ENCODE peak calls at places on chromosomes 2 and 18, in seven cellular contexts. P is amniotic epithelial cell; W is colonic mucosa; B is T-helper 9 cell; E is GM23248; U is activated CD8-positive, alpha-beta T cell treated with anti-CD3 and anti-CD28 coated beads for 36 hours; H is ELR. C is an unnamed sample.

GRCh38 chr18:41974661-41975286 is 19.7 kb downstream of the PIK3C3 start:
- DNase-seq in P (peak), W (no peak), U (peak), B (no peak), H (no peak), E (no peak), C (no peak)

GRCh38 chr2:150542692-150543091 is 55.2 kb upstream of the RND3 start:
- DNase-seq in P (no peak), E (no peak), B (no peak), U (no peak), H (no peak), W (no peak), C (no peak)

GRCh38 chr2:30232801-30233130 is 1.4 kb downstream of the LBH start:
- DNase-seq in P (no peak), W (no peak), E (no peak), B (peak), H (no peak), U (peak), C (no peak)

GRCh38 chr2:12928197-12928596 is 211.5 kb downstream of the TRIB2 start:
- DNase-seq in H (peak), E (peak), P (peak), U (peak), W (no peak), B (no peak), C (peak)

GRCh38 chr18:62018034-62018760 is 125.4 kb upstream of the RNF152 start:
- DNase-seq in U (no peak), W (peak), H (no peak), B (no peak), E (peak), P (peak), C (no peak)

GRCh38 chr2:60998628-60999545 is 18.6 kb upstream of the PEX13 start:
- DNase-seq in H (peak), U (no peak), W (no peak), E (peak), B (no peak), P (peak), C (peak)

GRCh38 chr2:17331636-17332035 is 186.6 kb downstream of the RAD51AP2 start:
- DNase-seq in P (no peak), U (no peak), B (no peak), W (no peak), H (no peak), E (no peak), C (no peak)

GRCh38 chr2:1477196-1478040 is 64.2 kb downstream of the TPO start:
- DNase-seq in E (no peak), B (no peak), H (no peak), W (no peak), U (no peak), P (no peak), C (no peak)

GRCh38 chr18:70385474-70385873 is 96.6 kb downstream of the SOCS6 start:
- DNase-seq in U (no peak), B (no peak), H (peak), W (no peak), E (peak), P (no peak), C (no peak)

GRCh38 chr2:230054079-230054478 is 14.6 kb downstream of the SLC16A14 start:
- DNase-seq in U (peak), E (peak), H (peak), W (no peak), P (peak), B (no peak), C (peak)

GRCh38 chr18:9808530-9809241 is 77.1 kb upstream of the TXNDC2 start:
- DNase-seq in U (no peak), P (peak), B (no peak), H (peak), E (peak), W (no peak), C (no peak)

GRCh38 chr2:84832772-84833461 is 48.0 kb downstream of the TRABD2A start:
- DNase-seq in B (no peak), E (no peak), W (peak), H (peak), U (peak), P (no peak), C (no peak)

GRCh38 chr2:73258186-73258912 is 24.2 kb downstream of the CCT7 start:
- DNase-seq in P (no peak), H (no peak), W (no peak), B (no peak), U (no peak), E (no peak), C (no peak)

GRCh38 chr2:57882895-57883515 is 163.6 kb upstream of the VRK2 start:
- DNase-seq in W (no peak), H (no peak), B (no peak), U (no peak), P (no peak), E (no peak), C (no peak)

GRCh38 chr18:27277554-27277953 is 92.4 kb upstream of the CHST9 start:
- DNase-seq in U (no peak), H (no peak), E (no peak), W (no peak), P (no peak), B (no peak), C (no peak)

GRCh38 chr2:112540906-112541305 is 1.4 kb upstream of the POLR1B start:
- DNase-seq in H (peak), W (no peak), P (no peak), B (no peak), U (no peak), E (no peak), C (no peak)

GRCh38 chr18:22434973-22435608 is 17.4 kb upstream of the CTAGE1 start:
- DNase-seq in H (peak), B (no peak), P (peak), U (no peak), E (peak), W (no peak), C (peak)

GRCh38 chr2:150274108-150274507 is 213.4 kb downstream of the RND3 start:
- DNase-seq in B (no peak), P (peak), U (no peak), W (no peak), E (peak), H (peak), C (peak)

C was measured in iris pigment epithelial cell.